ENCODE peak calls at places on chromosomes 16 and 17, in four cellular contexts. I, Y, G and W are unnamed samples.

GRCh38 chr16:58755989-58756649 is 22.0 kb upstream of the GOT2 start:
- DNase-seq in I (peak), Y (no peak), G (no peak), W (peak)

GRCh38 chr16:17917316-17918019 is 419.1 kb downstream of the NPIPA8 start:
- DNase-seq in Y (no peak), I (no peak), G (no peak), W (peak)

GRCh38 chr16:86772671-86773338 is 194.5 kb downstream of the FOXL1 start:
- DNase-seq in G (no peak), I (peak), Y (no peak), W (no peak)

GRCh38 chr17:77316191-77316641 is 175.4 kb downstream of the SEC14L1 start:
- DNase-seq in G (no peak), I (peak), Y (peak), W (no peak)

GRCh38 chr16:17370233-17371013 is 100.3 kb downstream of the XYLT1 start:
- DNase-seq in G (no peak), Y (no peak), I (no peak), W (no peak)

GRCh38 chr16:54654429-54654828 is 276.2 kb upstream of the IRX5 start:
- DNase-seq in I (no peak), Y (no peak), G (no peak), W (no peak)

GRCh38 chr17:7842380-7842949 is 8.4 kb downstream of the KDM6B start:
- DNase-seq in Y (peak), I (peak), G (no peak), W (peak)

GRCh38 chr16:73285336-73285735 is 237.4 kb upstream of the ZFHX3 start:
- DNase-seq in Y (no peak), G (no peak), I (no peak), W (no peak)

GRCh38 chr16:12271006-12271405 is 294.5 kb downstream of the SNX29 start:
- DNase-seq in G (no peak), Y (no peak), I (peak), W (peak)

GRCh38 chr16:87178977-87179376 is 138.2 kb downstream of the C16orf95 start:
- DNase-seq in I (peak), G (no peak), Y (no peak), W (no peak)

GRCh38 chr17:77744268-77744988 is 214.1 kb upstream of the TNRC6C start:
- DNase-seq in I (no peak), Y (peak), G (no peak), W (no peak)